ENCODE peak calls at places on chromosomes 1 and 21, in nine cellular contexts. Z is spleen, G is GM12892, F is GM12891, P is vagina, E is SK-N-SH, M is suprapubic skin, V is stomach, X is H1. R is an unnamed sample.

GRCh38 chr1:12064073-12064969 is 1.2 kb downstream of the TNFRSF8 start:
- DNase-seq in Z (no peak), G (no peak), F (no peak), P (no peak), E (no peak), M (no peak), V (no peak), X (no peak), R (no peak)

GRCh38 chr21:28442624-28443023 is 550.1 kb downstream of the LTN1 start:
- DNase-seq in Z (no peak), G (no peak), F (no peak), P (no peak), E (no peak), M (no peak), V (no peak), X (no peak), R (no peak)

GRCh38 chr1:236161230-236161629 is 18.9 kb downstream of the GPR137B start:
- DNase-seq in Z (no peak), G (no peak), F (no peak), P (no peak), E (no peak), M (no peak), V (no peak), X (no peak), R (no peak)

GRCh38 chr1:167016090-167016750 is 27.1 kb downstream of the MAEL start:
- DNase-seq in Z (no peak), G (no peak), F (no peak), P (no peak), E (no peak), M (no peak), V (no peak), X (no peak), R (no peak)

GRCh38 chr1:94327001-94327685 is 89.8 kb upstream of the ARHGAP29 start:
- DNase-seq in Z (no peak), G (no peak), F (no peak), P (no peak), E (no peak), M (peak; percentile 87), V (peak; percentile 29), X (peak; percentile 76), R (no peak)

GRCh38 chr21:34869541-34869940 is 179.6 kb downstream of the RUNX1 start:
- DNase-seq in Z (no peak), G (no peak), F (no peak), P (no peak), E (no peak), M (no peak), V (no peak), X (no peak), R (no peak)

GRCh38 chr1:32142446-32143301 is 34.8 kb downstream of the KPNA6 start:
- DNase-seq in Z (no peak), G (no peak), F (no peak), P (no peak), E (peak; percentile 16), M (no peak), V (peak; percentile 31), X (no peak), R (peak; percentile 18)

GRCh38 chr1:19210772-19211549 is 895 bp upstream of the UBR4 start:
- DNase-seq in Z (no peak), G (no peak), F (no peak), P (no peak), E (no peak), M (no peak), V (no peak), X (no peak), R (no peak)

GRCh38 chr1:4010811-4011605 is 110.9 kb upstream of the C1orf174 start:
- DNase-seq in Z (no peak), G (no peak), F (no peak), P (no peak), E (no peak), M (peak; percentile 62), V (peak; percentile 11), X (peak; percentile 31), R (no peak)

GRCh38 chr1:179976970-179977651 is 22.5 kb downstream of the CEP350 start:
- DNase-seq in Z (no peak), G (no peak), F (no peak), P (no peak), E (peak; percentile 8), M (no peak), V (no peak), X (no peak), R (no peak)

GRCh38 chr1:174445817-174446216 is 1.9 kb upstream of the GPR52 start:
- DNase-seq in Z (no peak), G (no peak), F (no peak), P (no peak), E (no peak), M (no peak), V (no peak), X (no peak), R (no peak)

GRCh38 chr1:2786329-2787162 is 14.9 kb downstream of the TTC34 start:
- DNase-seq in Z (peak; percentile 90), G (peak; percentile 67), F (peak; percentile 81), P (no peak), E (peak; percentile 80), M (peak; percentile 80), V (peak; percentile 57), X (peak; percentile 53), R (peak; percentile 57)

GRCh38 chr1:178151831-178152230 is 57.9 kb downstream of the RASAL2 start:
- DNase-seq in Z (no peak), G (no peak), F (no peak), P (no peak), E (no peak), M (no peak), V (no peak), X (no peak), R (no peak)

GRCh38 chr1:8708259-8708658 is 109.2 kb downstream of the RERE start:
- DNase-seq in Z (no peak), G (no peak), F (no peak), P (no peak), E (no peak), M (no peak), V (no peak), X (no peak), R (no peak)

GRCh38 chr1:8702848-8703810 is 114.3 kb downstream of the RERE start:
- DNase-seq in Z (peak; percentile 96), G (peak; percentile 72), F (peak; percentile 63), P (no peak), E (peak; percentile 96), M (peak; percentile 90), V (peak; percentile 94), X (peak; percentile 94), R (peak; percentile 93)

GRCh38 chr1:8705104-8705503 is 112.3 kb downstream of the RERE start:
- DNase-seq in Z (no peak), G (no peak), F (no peak), P (no peak), E (no peak), M (no peak), V (no peak), X (no peak), R (no peak)

GRCh38 chr1:8706291-8706690 is 111.1 kb downstream of the RERE start:
- DNase-seq in Z (no peak), G (no peak), F (no peak), P (no peak), E (no peak), M (no peak), V (no peak), X (no peak), R (no peak)

GRCh38 chr1:8706995-8707396 is 110.4 kb downstream of the RERE start:
- DNase-seq in Z (no peak), G (no peak), F (no peak), P (no peak), E (peak; percentile 75), M (no peak), V (no peak), X (no peak), R (no peak)
- TF ChIP-seq POLR2AphosphoS5 in Z (no peak), G (no peak), F (no peak), P (no peak), E (peak; percentile 94), M (no peak), V (no peak), X (no peak), R (no peak)

DNA sequence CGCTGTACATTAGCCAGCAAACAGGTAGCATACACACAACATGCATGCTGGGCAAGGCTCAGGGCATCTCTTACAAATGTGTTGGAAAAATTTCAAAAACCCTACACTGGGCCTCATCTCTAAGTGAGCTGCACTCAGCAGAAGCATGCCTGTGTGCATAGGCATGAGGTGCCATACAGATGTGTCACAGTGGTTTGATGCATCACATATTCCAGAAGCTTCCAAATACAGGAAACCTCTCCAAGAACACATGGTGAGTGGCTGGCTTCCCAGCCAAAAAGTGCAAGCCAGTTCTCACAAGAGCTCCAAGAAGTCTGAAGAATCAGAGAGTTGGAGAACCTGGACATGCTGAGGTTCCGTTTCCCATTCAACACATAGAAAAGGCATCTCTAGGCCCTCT is 58.3 kb downstream of the CD46 start:
- DNase-seq in Z (no peak), G (no peak), F (no peak), P (no peak), E (no peak), M (no peak), V (no peak), X (peak; percentile 17), R (no peak)
- TF ChIP-seq POLR2AphosphoS5 in Z (no peak), G (no peak), F (no peak), P (no peak), E (no peak), M (no peak), V (peak; percentile 43), X (no peak), R (no peak)

DNA sequence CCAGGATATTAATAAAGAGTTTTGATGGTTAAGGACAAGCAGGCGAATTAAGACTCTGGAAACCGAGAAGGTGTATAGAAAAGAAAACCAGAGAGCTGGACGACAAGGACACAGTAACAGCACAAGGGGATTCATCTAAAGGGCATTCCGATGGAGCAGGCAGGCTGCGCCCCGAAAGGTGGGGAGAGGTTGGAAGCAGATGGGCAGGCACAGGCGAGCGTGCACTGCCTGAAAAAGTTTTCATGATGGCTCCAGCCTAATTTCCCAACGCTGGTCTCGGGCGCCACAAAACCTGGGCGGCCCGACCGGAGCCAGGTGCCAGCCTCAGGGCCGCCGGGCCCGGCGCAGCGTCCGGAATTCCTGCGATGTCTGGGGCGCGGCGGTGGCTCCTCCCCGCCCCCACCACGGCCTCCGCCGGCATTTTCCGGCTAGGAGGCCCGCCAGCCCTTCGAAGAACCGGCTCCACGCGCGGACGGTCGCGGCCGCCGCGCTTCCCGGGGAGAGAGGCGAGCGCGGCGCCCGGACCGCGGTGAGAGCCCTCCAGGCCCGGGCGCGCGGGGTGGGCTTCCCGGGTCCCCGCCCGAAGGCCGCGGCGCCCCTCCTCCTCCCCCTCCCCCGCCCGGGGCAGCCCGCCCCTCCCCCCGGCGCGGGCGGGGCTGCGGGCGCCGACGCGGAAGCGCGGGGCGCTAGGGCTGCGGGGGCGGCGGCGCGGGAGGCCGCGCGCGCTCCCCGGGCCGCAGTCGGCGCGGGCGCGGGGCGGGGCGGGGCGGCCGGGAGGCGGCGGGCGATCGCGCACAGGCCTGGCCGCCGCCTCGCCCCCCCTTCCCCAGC is 701 bp upstream of the DYRK1A start:
- DNase-seq in Z (peak; percentile 94), G (no peak), F (no peak), P (no peak), E (no peak), M (peak; percentile 84), V (peak; percentile 77), X (peak; percentile 86), R (peak; percentile 76)
- TF ChIP-seq POLR2AphosphoS5 in Z (peak; percentile 75), G (peak; percentile 43), F (no peak), P (no peak), E (peak; percentile 46), M (peak; percentile 81), V (peak; percentile 79), X (peak; percentile 71), R (no peak)

GRCh38 chr1:10419351-10419750 is 10.9 kb upstream of the CENPS start:
- DNase-seq in Z (peak; percentile 46), G (no peak), F (no peak), P (no peak), E (no peak), M (no peak), V (no peak), X (no peak), R (no peak)

GRCh38 chr1:10415211-10415930 is 14.9 kb upstream of the CENPS start:
- DNase-seq in Z (peak; percentile 13), G (no peak), F (no peak), P (no peak), E (no peak), M (no peak), V (peak; percentile 34), X (no peak), R (peak; percentile 15)
- TF ChIP-seq POLR2AphosphoS5 in Z (peak; percentile 79), G (no peak), F (no peak), P (peak; percentile 34), E (no peak), M (no peak), V (peak; percentile 47), X (no peak), R (peak; percentile 12)

R was measured in transverse colon.